ENCODE peak calls at places on chromosomes 11 and 22, in seven cellular contexts. N is NCI-H1436 treated with DMSO at 0.1 percent for 48 hours; W is CD8-positive, alpha-beta memory T cell; S is NCI-H2171; U is skeletal muscle cell; L is SJSA1; I is Calu3. F is an unnamed sample.

GRCh38 chr11:23542171-23542570 is 681.9 kb upstream of the CCDC179 start:
- DNase-seq in N (no peak), W (no peak), S (no peak), U (no peak), L (no peak), I (no peak), F (no peak)

GRCh38 chr11:123233978-123234340 is 38.9 kb upstream of the CLMP start:
- DNase-seq in N (no peak), W (no peak), S (no peak), U (no peak), L (no peak), I (no peak), F (no peak)

GRCh38 chr11:48129697-48130395 is 86.8 kb upstream of the OR4B1 start:
- DNase-seq in N (no peak), W (no peak), S (no peak), U (no peak), L (no peak), I (no peak), F (no peak)

GRCh38 chr11:126115820-126116319 is 53.2 kb upstream of the CDON start:
- DNase-seq in N (peak; percentile 55), W (no peak), S (peak; percentile 40), U (no peak), L (peak; percentile 47), I (peak; percentile 65), F (no peak)

GRCh38 chr22:23904855-23905254 is 10.7 kb downstream of the MIF start:
- DNase-seq in N (no peak), W (no peak), S (no peak), U (no peak), L (no peak), I (no peak), F (no peak)

GRCh38 chr11:1570001-1570453 is 2.0 kb downstream of the DUSP8 start:
- DNase-seq in N (no peak), W (no peak), S (no peak), U (no peak), L (no peak), I (no peak), F (no peak)

GRCh38 chr22:49966716-49967332 is 6.3 kb downstream of the PIM3 start:
- DNase-seq in N (no peak), W (no peak), S (no peak), U (no peak), L (no peak), I (no peak), F (no peak)

GRCh38 chr22:19480789-19481188 is 1.1 kb downstream of the CDC45 start:
- DNase-seq in N (no peak), W (no peak), S (no peak), U (no peak), L (no peak), I (no peak), F (no peak)

GRCh38 chr11:67438121-67438902 is 830 bp upstream of the PTPRCAP start:
- DNase-seq in N (no peak), W (peak; percentile 76), S (no peak), U (no peak), L (no peak), I (no peak), F (peak; percentile 69)

GRCh38 chr22:47787501-47788227 is 1025.2 kb downstream of the TBC1D22A start:
- DNase-seq in N (no peak), W (no peak), S (no peak), U (no peak), L (no peak), I (no peak), F (no peak)

GRCh38 chr11:1072116-1072820 is 2.4 kb upstream of the MUC2 start:
- DNase-seq in N (no peak), W (no peak), S (no peak), U (no peak), L (peak; percentile 20), I (peak; percentile 81), F (no peak)

GRCh38 chr11:48036011-48036410 is 55.7 kb downstream of the PTPRJ start:
- DNase-seq in N (no peak), W (no peak), S (no peak), U (no peak), L (no peak), I (no peak), F (no peak)

GRCh38 chr11:117443269-117444186 is 115.9 kb downstream of the CEP164 start:
- DNase-seq in N (no peak), W (no peak), S (no peak), U (peak; percentile 4), L (peak; percentile 52), I (peak; percentile 35), F (no peak)

GRCh38 chr11:119404872-119405271 is 18.1 kb downstream of the THY1 start:
- DNase-seq in N (no peak), W (no peak), S (no peak), U (no peak), L (no peak), I (no peak), F (no peak)

GRCh38 chr11:64086263-64086938 is 50.7 kb downstream of the FLRT1 start:
- DNase-seq in N (no peak), W (no peak), S (no peak), U (peak; percentile 23), L (no peak), I (no peak), F (no peak)

GRCh38 chr22:41833369-41834004 is 582 bp downstream of the SREBF2 start:
- DNase-seq in N (no peak), W (peak; percentile 53), S (no peak), U (no peak), L (peak; percentile 52), I (peak; percentile 43), F (peak; percentile 17)

GRCh38 chr11:115458877-115459276 is 45.3 kb downstream of the CADM1 start:
- DNase-seq in N (peak; percentile 61), W (no peak), S (no peak), U (no peak), L (no peak), I (no peak), F (no peak)

GRCh38 chr11:124753624-124754023 is 1.6 kb upstream of the VSIG2 start:
- DNase-seq in N (no peak), W (no peak), S (no peak), U (no peak), L (no peak), I (no peak), F (no peak)

GRCh38 chr22:36136475-36136874 is 24.1 kb downstream of the APOL3 start:
- DNase-seq in N (no peak), W (no peak), S (no peak), U (no peak), L (peak; percentile 25), I (no peak), F (no peak)

GRCh38 chr11:109940816-109941215 is 152.4 kb upstream of the ZC3H12C start:
- DNase-seq in N (no peak), W (no peak), S (no peak), U (peak; percentile 64), L (peak; percentile 83), I (peak; percentile 3), F (no peak)

GRCh38 chr11:130769782-130770565 is 146.3 kb downstream of the SNX19 start:
- DNase-seq in N (no peak), W (no peak), S (no peak), U (no peak), L (no peak), I (no peak), F (no peak)

GRCh38 chr11:11975201-11976092 is 33.0 kb downstream of the DKK3 start:
- DNase-seq in N (no peak), W (no peak), S (no peak), U (no peak), L (no peak), I (no peak), F (no peak)

GRCh38 chr11:67273260-67273990 is 7.2 kb downstream of the GRK2 start:
- DNase-seq in N (no peak), W (no peak), S (no peak), U (no peak), L (peak; percentile 74), I (no peak), F (no peak)

GRCh38 chr22:39351689-39352214 is 2.0 kb downstream of the SYNGR1 start:
- DNase-seq in N (no peak), W (no peak), S (peak; percentile 64), U (no peak), L (peak; percentile 53), I (no peak), F (no peak)

F was measured in effector memory CD4-positive, alpha-beta T cell.